ENCODE peak calls at places on chromosome 20, in eight cellular contexts. P, H, Q, C, E, F, Y and S are unnamed samples.

GRCh38 chr20:19936801-19937583 is 80.2 kb upstream of the NAA20 start:
- DNase-seq in E (no peak), P (no peak), C (no peak), F (no peak), Y (no peak), H (no peak), Q (peak), S (no peak)

GRCh38 chr20:1906361-1907051 is 11.3 kb downstream of the SIRPA start:
- DNase-seq in H (no peak), P (no peak), Y (no peak), Q (no peak), F (no peak), C (no peak), E (no peak), S (no peak)

GRCh38 chr20:44736170-44737021 is 9.3 kb upstream of the KCNK15 start:
- DNase-seq in E (peak), C (peak), P (peak), Y (peak), Q (peak), H (peak), F (peak), S (peak)

GRCh38 chr20:7410150-7410549 is 530.1 kb downstream of the HAO1 start:
- DNase-seq in E (no peak), F (no peak), C (no peak), P (no peak), H (no peak), Y (no peak), Q (no peak), S (no peak)

GRCh38 chr20:51095755-51096509 is 73.0 kb upstream of the KCNG1 start:
- DNase-seq in Q (no peak), P (no peak), H (no peak), C (no peak), E (no peak), Y (no peak), F (no peak), S (no peak)

GRCh38 chr20:23225407-23226060 is 125.1 kb upstream of the NXT1 start:
- DNase-seq in C (peak), Y (no peak), P (no peak), Q (no peak), H (peak), E (no peak), F (no peak), S (no peak)

GRCh38 chr20:48818481-48818987 is 9.3 kb downstream of the PREX1 start:
- DNase-seq in P (no peak), Q (peak), H (no peak), C (no peak), E (no peak), Y (no peak), F (peak), S (no peak)

GRCh38 chr20:44087051-44087856 is 99.7 kb downstream of the JPH2 start:
- DNase-seq in Y (no peak), C (no peak), H (no peak), P (no peak), F (no peak), E (no peak), Q (no peak), S (no peak)

GRCh38 chr20:21214431-21214830 is 88.5 kb downstream of the KIZ start:
- DNase-seq in P (no peak), Y (no peak), C (no peak), F (no peak), H (no peak), Q (no peak), E (no peak), S (no peak)

GRCh38 chr20:18811186-18811585 is 2.4 kb upstream of the SCP2D1 start:
- DNase-seq in P (no peak), Q (no peak), H (no peak), Y (no peak), E (no peak), F (no peak), C (no peak), S (no peak)

GRCh38 chr20:47256665-47257236 is 99.7 kb downstream of the ZMYND8 start:
- DNase-seq in Q (no peak), C (peak), P (no peak), E (no peak), F (no peak), Y (no peak), H (peak), S (no peak)

GRCh38 chr20:20814685-20815084 is 102.2 kb upstream of the RALGAPA2 start:
- DNase-seq in Q (no peak), P (no peak), Y (no peak), H (no peak), E (no peak), F (no peak), C (no peak), S (no peak)

GRCh38 chr20:17888044-17888443 is 80.5 kb downstream of the SNX5 start:
- DNase-seq in Q (no peak), H (no peak), P (no peak), Y (no peak), F (no peak), E (no peak), C (no peak), S (no peak)

GRCh38 chr20:19926581-19926980 is 90.6 kb upstream of the NAA20 start:
- DNase-seq in Q (no peak), C (no peak), F (no peak), P (no peak), Y (peak), E (no peak), H (no peak), S (no peak)